ENCODE peak calls at places on chromosomes 1 and 21, in six cellular contexts. G, C, S, A, X and D are unnamed samples.
A peak's percentile ranks its signal among the peaks of the same experiment; 100 is the strongest.

GRCh38 chr1:116906812-116907211 is 2.9 kb upstream of the PTGFRN start:
- DNase-seq in G (no peak), C (no peak), S (no peak), A (no peak), X (no peak), D (no peak)

GRCh38 chr1:35364732-35365131 is 96.2 kb downstream of the ZMYM4 start:
- DNase-seq in G (no peak), C (no peak), S (no peak), A (no peak), X (no peak), D (no peak)

GRCh38 chr1:151799179-151800022 is 5.8 kb downstream of the LINGO4 start:
- DNase-seq in G (no peak), C (no peak), S (no peak), A (no peak), X (no peak), D (no peak)

GRCh38 chr1:34406377-34406776 is 229.7 kb downstream of the C1orf94 start:
- DNase-seq in G (no peak), C (no peak), S (no peak), A (no peak), X (no peak), D (no peak)

GRCh38 chr1:20496241-20496661 is 10.2 kb upstream of the CAMK2N1 start:
- DNase-seq in G (no peak), C (no peak), S (no peak), A (no peak), X (no peak), D (no peak)

GRCh38 chr1:26693557-26694184 is 2.1 kb upstream of the ARID1A start:
- DNase-seq in G (no peak), C (no peak), S (no peak), A (no peak), X (peak; percentile 51), D (no peak)

GRCh38 chr1:46086581-46086980 is 45.8 kb downstream of the PIK3R3 start:
- DNase-seq in G (no peak), C (no peak), S (no peak), A (no peak), X (no peak), D (no peak)

GRCh38 chr1:19163261-19163660 is 46.8 kb downstream of the UBR4 start:
- DNase-seq in G (peak; percentile 64), C (no peak), S (no peak), A (no peak), X (no peak), D (no peak)

GRCh38 chr1:183600136-183600535 is 9.9 kb upstream of the NCF2 start:
- DNase-seq in G (no peak), C (no peak), S (no peak), A (no peak), X (no peak), D (no peak)

GRCh38 chr1:58883037-58883887 is 99.4 kb upstream of the JUN start:
- DNase-seq in G (peak; percentile 90), C (no peak), S (peak; percentile 62), A (no peak), X (no peak), D (peak; percentile 61)

GRCh38 chr1:206918076-206918475 is 3.7 kb downstream of the FCMR start:
- DNase-seq in G (no peak), C (no peak), S (no peak), A (no peak), X (no peak), D (no peak)

GRCh38 chr1:246151796-246152434 is 355.2 kb downstream of the SMYD3 start:
- DNase-seq in G (no peak), C (peak; percentile 8), S (no peak), A (no peak), X (peak; percentile 65), D (no peak)

GRCh38 chr1:53393325-53393792 is 65.5 kb upstream of the LRP8 start:
- DNase-seq in G (peak; percentile 87), C (peak; percentile 84), S (peak; percentile 80), A (peak; percentile 81), X (peak; percentile 97), D (peak; percentile 73)

GRCh38 chr1:221723018-221723917 is 18.6 kb downstream of the DUSP10 start:
- DNase-seq in G (no peak), C (peak; percentile 12), S (no peak), A (no peak), X (no peak), D (no peak)

GRCh38 chr1:65036614-65037180 is 70.3 kb upstream of the JAK1 start:
- DNase-seq in G (no peak), C (no peak), S (no peak), A (no peak), X (no peak), D (no peak)

GRCh38 chr1:19910650-19911049 is 12.8 kb downstream of the PLA2G2E start:
- DNase-seq in G (no peak), C (no peak), S (no peak), A (no peak), X (no peak), D (no peak)

GRCh38 chr1:19472174-19472573 is 13.2 kb downstream of the CAPZB start:
- DNase-seq in G (no peak), C (no peak), S (no peak), A (no peak), X (no peak), D (no peak)

GRCh38 chr1:174021611-174022079 is 512 bp downstream of the RC3H1 start:
- DNase-seq in G (peak; percentile 59), C (no peak), S (no peak), A (peak; percentile 54), X (peak; percentile 86), D (peak; percentile 47)

GRCh38 chr21:16794944-16795343 is 717.9 kb upstream of the CXADR start:
- DNase-seq in G (peak; percentile 81), C (no peak), S (no peak), A (no peak), X (no peak), D (no peak)

GRCh38 chr1:243568793-243569192 is 281.2 kb downstream of the AKT3 start:
- DNase-seq in G (no peak), C (no peak), S (no peak), A (no peak), X (no peak), D (no peak)

GRCh38 chr1:25872708-25873107 is 2.8 kb downstream of the PAQR7 start:
- DNase-seq in G (no peak), C (no peak), S (no peak), A (no peak), X (no peak), D (no peak)

GRCh38 chr1:180964609-180965008 is 51.9 kb downstream of the KIAA1614 start:
- DNase-seq in G (no peak), C (no peak), S (no peak), A (no peak), X (peak; percentile 20), D (no peak)

GRCh38 chr21:35782667-35783066 is 277.7 kb downstream of the SETD4 start:
- DNase-seq in G (no peak), C (no peak), S (no peak), A (no peak), X (no peak), D (no peak)

GRCh38 chr1:87129606-87130005 is 199.1 kb upstream of the LMO4 start:
- DNase-seq in G (no peak), C (no peak), S (peak; percentile 29), A (no peak), X (peak; percentile 31), D (peak; percentile 54)

DNA sequence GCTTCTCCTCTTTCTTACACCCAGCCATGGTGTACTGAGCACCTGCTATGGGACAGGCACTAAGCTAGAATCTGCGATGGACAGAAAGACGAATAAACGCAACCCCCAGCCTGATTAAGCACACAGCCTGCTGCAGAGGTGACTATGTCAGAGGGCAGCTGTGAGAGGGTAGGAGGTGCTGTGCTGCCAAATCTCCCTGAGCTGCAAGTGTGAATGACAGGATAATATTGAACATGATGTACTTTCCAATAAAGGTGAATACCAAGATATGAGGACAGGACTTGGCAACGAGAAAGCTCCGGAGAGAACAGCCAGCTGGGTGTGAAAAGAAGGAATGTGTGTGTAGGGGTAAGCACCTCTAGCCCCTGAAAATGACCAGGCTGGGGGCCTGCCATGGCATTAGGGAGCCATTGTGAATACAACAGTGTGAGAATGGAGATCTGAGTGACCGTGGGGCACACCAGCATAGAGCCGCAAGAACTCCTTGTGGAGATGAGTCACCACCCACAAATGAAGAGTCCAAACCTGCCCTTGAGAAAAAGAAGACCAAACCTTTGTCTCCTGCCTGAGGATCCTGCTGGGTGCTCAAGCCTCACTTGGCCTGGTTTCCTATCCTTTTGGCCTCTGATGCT is 83.0 kb upstream of the ATF3 start:
- DNase-seq in G (no peak), C (no peak), S (peak; percentile 30), A (no peak), X (no peak), D (peak; percentile 42)
- H3K4me1 ChIP-seq in G (no peaks in the 10 kb centered on the region), C (no peaks in the 10 kb centered on the region), S (no peaks in the 10 kb centered on the region), A (no peaks in the 10 kb centered on the region), X (peaks cover 3% of the 10 kb centered on the region), D (peaks cover 25% of the 10 kb centered on the region)

GRCh38 chr1:36411674-36412648 is 14.3 kb upstream of the LSM10 start:
- DNase-seq in G (no peak), C (peak; percentile 57), S (no peak), A (no peak), X (peak; percentile 66), D (no peak)
- TF ChIP-seq CTCF in G (no peak), C (peak; percentile 10), S (no peak), A (no peak), X (no peak), D (no peak)

DNA sequence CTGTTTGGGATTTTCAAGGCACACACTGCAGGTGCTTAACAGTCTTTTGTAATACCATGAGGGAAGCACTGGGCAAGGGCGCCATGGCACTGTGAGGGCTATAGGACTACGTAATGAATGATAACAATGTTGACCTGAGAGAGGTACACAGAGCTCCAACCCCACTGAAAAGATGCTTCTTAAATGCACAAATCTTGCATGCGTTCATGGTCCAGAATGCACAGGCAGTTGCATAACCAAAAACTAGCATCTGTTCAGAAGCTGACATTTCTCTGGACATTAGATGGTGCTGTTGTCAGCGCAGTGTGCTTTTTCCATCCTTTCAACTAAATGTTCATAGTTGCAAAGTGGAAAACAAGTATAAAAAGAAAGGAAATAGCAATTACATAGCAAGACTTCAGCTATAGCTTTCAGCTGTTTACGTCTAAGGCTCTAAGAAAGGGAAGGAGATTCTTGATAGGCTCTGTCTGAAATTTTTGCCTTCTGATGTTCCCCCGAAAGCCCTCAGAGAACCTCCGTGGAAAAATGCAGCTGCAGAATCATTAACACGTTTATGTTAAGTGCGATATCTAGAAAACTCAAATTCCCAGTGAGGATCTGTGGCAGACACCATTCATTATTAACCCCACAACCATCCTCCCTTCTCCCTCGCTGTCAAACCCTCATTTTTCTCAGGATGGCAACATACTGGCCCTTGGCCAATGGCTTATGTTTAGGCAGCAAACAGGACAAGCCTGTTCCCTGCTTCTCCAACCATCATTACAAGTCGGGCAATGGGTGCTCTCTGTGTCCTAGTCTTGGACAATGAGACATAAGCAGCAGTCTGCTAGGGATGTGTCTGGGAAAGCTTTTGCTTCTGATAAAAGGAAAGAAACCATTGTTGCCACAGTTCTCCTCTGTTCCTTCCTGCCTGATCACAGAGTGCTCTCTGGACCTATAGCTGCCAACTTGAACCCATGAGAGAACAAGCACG is 8.2 kb upstream of the TARBP1 start:
- DNase-seq in G (peak; percentile 55), C (peak; percentile 40), S (no peak), A (no peak), X (no peak), D (no peak)
- H3K27ac ChIP-seq in G (no peak overlapping the region), C (no peak overlapping the region), S (no peak overlapping the region), A (no peak overlapping the region), X (no peak overlapping the region), D (peak overlapping the region; percentile 49)

DNA sequence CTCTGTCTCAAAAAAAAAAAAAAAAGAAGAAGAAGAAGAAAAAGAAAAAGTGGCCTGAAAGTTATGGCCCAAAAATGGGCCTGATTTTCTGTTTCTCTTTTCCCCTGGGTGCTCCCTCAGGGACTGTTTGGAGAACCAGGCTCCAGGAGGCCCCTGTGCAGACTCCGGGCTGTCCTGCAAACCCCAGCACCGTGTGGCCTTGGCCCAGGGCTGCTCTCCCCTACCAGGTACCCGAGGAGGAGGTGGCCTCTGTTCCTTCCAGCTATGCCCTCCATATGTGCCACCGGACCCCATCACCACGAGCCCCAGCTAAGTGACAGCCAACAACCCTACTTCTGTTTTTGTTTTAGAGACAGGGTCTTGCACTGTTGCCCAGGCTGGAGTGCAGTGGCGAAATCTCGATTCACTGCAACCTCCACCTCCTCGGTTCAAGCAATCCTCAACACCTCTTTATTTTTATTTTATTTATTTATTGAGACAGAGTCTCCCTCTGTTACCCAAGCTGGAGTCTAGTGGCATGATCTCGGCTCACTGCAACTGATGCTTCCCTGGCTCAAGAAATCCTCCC is 7.5 kb upstream of the FAAP20 start:
- DNase-seq in G (no peak), C (no peak), S (no peak), A (no peak), X (no peak), D (no peak)
- H3K4me1 ChIP-seq in G (peaks cover 8% of the 10 kb centered on the region), C (peaks cover 27% of the 10 kb centered on the region), S (peaks cover 50% of the 10 kb centered on the region), A (peaks cover 4% of the 10 kb centered on the region), X (no peaks in the 10 kb centered on the region), D (peaks cover 66% of the 10 kb centered on the region)